ENCODE peak calls at places on chromosomes 2 and 18, in four cellular contexts. J is cardiac muscle cell, M is body of pancreas, A is neural progenitor cell. I is an unnamed sample. For H3K9me3, the result is how much of the 10 kb centered on the place peaks cover.

GRCh38 chr2:189217546-189217945 is 38.0 kb upstream of the COL5A2 start:
- DNase-seq in A (peak), M (no peak), J (no peak), I (no peak)

GRCh38 chr18:21894619-21895367 is 154.2 kb downstream of the MIB1 start:
- DNase-seq in M (peak), J (no peak), A (no peak), I (no peak)

GRCh38 chr2:31319391-31320175 is 85.6 kb downstream of the EHD3 start:
- DNase-seq in M (peak), A (no peak), J (no peak), I (peak)

GRCh38 chr18:79509536-79509930 is 113.8 kb downstream of the NFATC1 start:
- DNase-seq in M (peak), J (no peak), A (no peak), I (no peak)

GRCh38 chr2:96945011-96945410 is 41.4 kb downstream of the FAM178B start:
- DNase-seq in J (no peak), M (no peak), A (no peak), I (no peak)

GRCh38 chr2:106269591-106270291 is 75.6 kb upstream of the UXS1 start:
- DNase-seq in J (peak), M (peak), A (no peak), I (no peak)

GRCh38 chr2:19038096-19039015 is 320.1 kb downstream of the OSR1 start:
- DNase-seq in J (no peak), M (no peak), A (no peak), I (no peak)

GRCh38 chr2:141015339-141016047 is 1115.3 kb downstream of the LRP1B start:
- DNase-seq in J (peak), A (peak), M (no peak), I (no peak)

GRCh38 chr2:63594622-63595021 is 5.9 kb downstream of the MDH1 start:
- DNase-seq in A (no peak), J (no peak), M (no peak), I (no peak)

GRCh38 chr18:13138822-13139139 is 79.8 kb upstream of the LDLRAD4 start:
- DNase-seq in M (no peak), A (no peak), J (no peak), I (no peak)

GRCh38 chr2:48364100-48364499 is 165.9 kb upstream of the STON1 start:
- DNase-seq in M (no peak), J (no peak), A (no peak), I (no peak)

GRCh38 chr2:140454717-140455116 is 1674.5 kb upstream of the NXPH2 start:
- DNase-seq in A (no peak), J (no peak), M (no peak), I (no peak)

GRCh38 chr2:150339282-150339681 is 148.2 kb downstream of the RND3 start:
- DNase-seq in A (no peak), J (no peak), M (no peak), I (no peak)

GRCh38 chr2:240043279-240043990 is 9.9 kb downstream of the OR6B3 start:
- DNase-seq in M (no peak), J (no peak), A (no peak), I (no peak)

GRCh38 chr2:216142540-216142939 is 33.4 kb downstream of the XRCC5 start:
- DNase-seq in J (no peak), A (no peak), M (no peak), I (no peak)

GRCh38 chr2:175726213-175726612 is 275.9 kb downstream of the LNPK start:
- DNase-seq in M (no peak), J (no peak), A (no peak), I (no peak)

GRCh38 chr2:128329607-128330006 is 10.9 kb upstream of the HS6ST1 start:
- DNase-seq in A (no peak), J (no peak), M (no peak), I (no peak)

GRCh38 chr18:54444309-54444914 is 86.7 kb downstream of the C18orf54 start:
- DNase-seq in A (peak), M (peak), J (peak), I (no peak)

GRCh38 chr2:10235099-10235908 is 67.4 kb upstream of the HPCAL1 start:
- DNase-seq in M (no peak), A (no peak), J (no peak), I (no peak)

GRCh38 chr2:17171446-17172049 is 346.7 kb downstream of the RAD51AP2 start:
- DNase-seq in M (peak), J (peak), A (peak), I (no peak)
- TF ChIP-seq CTCF in M (peak), J (peak), A (peak), I (no peak)

GRCh38 chr2:4295680-4296079 is 592.3 kb downstream of the DCDC2C start:
- DNase-seq in A (no peak), M (no peak), J (no peak), I (no peak)

DNA sequence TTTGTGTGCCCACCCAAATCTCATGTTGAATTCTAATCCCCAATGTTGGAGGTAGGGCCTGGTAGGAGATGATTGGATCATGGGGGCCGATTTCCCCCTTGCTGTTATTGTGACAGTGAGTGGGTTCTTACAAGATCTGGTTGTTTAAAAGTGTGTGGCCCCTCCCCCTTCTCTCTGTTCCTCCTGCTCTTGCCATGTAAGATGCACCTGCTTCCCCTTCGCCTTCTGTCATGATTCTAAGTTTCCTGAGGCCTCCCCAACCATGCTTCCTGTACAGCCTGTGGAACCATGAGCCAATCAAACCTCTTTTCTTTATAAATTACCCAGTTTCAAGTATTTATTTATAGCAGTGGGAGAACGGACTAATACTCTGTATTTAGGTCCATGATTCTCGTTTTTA is 588.1 kb downstream of the DCDC2C start:
- DNase-seq in A (no peak), M (no peak), J (no peak), I (no peak)
- H3K9me3 ChIP-seq in A (under half), M (under half), J (under half), I (under half)

GRCh38 chr18:9417081-9417841 is 58.1 kb upstream of the RALBP1 start:
- DNase-seq in J (no peak), A (peak), M (peak), I (no peak)
- H3K4me3 ChIP-seq in J (no peak), A (no peak), M (no peak), I (peak)

GRCh38 chr18:1653873-1654272 is 749.2 kb downstream of the ADCYAP1 start:
- DNase-seq in J (no peak), A (no peak), M (no peak), I (no peak)

GRCh38 chr18:1665064-1665463 is 760.4 kb downstream of the ADCYAP1 start:
- DNase-seq in J (no peak), M (no peak), A (no peak), I (no peak)

GRCh38 chr18:1657888-1658287 is 753.2 kb downstream of the ADCYAP1 start:
- DNase-seq in J (no peak), M (no peak), A (no peak), I (no peak)

GRCh38 chr18:1663879-1664705 is 759.4 kb downstream of the ADCYAP1 start:
- DNase-seq in J (peak), A (peak), M (peak), I (peak)

DNA sequence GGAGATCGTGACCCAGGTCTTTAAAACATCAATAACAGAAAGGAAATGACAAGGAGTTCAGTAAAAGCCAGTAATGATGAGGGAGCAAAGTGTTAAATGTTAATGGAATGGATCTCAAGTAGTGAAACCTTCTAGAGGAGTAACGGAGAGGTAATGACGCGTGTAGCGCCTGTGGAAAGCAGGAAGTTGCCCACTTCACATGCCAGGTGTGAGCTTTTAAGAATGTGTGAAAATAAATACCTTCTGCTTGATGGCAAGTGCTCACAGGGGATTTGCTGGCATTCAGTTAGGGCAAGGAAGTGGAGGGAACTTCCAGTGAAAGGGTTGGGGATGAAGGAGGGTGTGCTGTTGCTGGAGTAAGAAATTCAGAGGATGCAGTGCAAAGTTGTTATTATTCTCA is 754.5 kb downstream of the ADCYAP1 start:
- DNase-seq in A (no peak), J (no peak), M (no peak), I (no peak)
- TF ChIP-seq CTCF in A (no peak), J (no peak), M (no peak), I (no peak)

GRCh38 chr18:78309945-78310344 is 669.7 kb upstream of the SALL3 start:
- DNase-seq in J (no peak), M (no peak), A (peak), I (no peak)
- H3K9me3 ChIP-seq in J (under half), M (under half), A (under half), I (under half)

GRCh38 chr2:236014408-236015131 is 153.6 kb downstream of the GBX2 start:
- DNase-seq in J (no peak), A (peak), M (no peak), I (no peak)
- H3K4me3 ChIP-seq in J (no peak), A (no peak), M (no peak), I (no peak)

GRCh38 chr2:74269667-74270066 is 71.3 kb downstream of the MTHFD2 start:
- DNase-seq in J (no peak), A (no peak), M (no peak), I (no peak)
- TF ChIP-seq CTCF in J (no peak), A (no peak), M (no peak), I (no peak)

DNA sequence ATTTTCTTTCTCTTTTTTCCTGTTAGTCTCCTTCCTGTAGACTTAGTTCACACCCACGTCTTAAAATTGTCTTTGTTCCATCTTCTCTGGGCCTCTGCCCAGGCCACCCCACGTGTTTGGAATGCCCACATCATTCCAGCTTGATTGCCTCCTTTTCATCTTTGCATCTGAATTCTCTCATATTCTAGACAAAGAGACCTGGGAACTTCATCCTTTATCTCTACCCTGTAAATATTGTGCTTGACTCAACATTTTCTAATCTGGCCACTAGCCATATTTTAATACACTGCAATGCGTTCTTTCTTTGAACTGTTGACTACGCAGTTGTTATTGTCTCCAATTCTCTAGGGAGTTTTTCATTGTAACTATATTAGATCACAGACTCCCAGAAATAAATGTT is 187.5 kb upstream of the NRXN1 start:
- DNase-seq in A (no peak), M (no peak), J (no peak), I (no peak)
- H3K9me3 ChIP-seq in A (under half), M (under half), J (under half), I (under half)

DNA sequence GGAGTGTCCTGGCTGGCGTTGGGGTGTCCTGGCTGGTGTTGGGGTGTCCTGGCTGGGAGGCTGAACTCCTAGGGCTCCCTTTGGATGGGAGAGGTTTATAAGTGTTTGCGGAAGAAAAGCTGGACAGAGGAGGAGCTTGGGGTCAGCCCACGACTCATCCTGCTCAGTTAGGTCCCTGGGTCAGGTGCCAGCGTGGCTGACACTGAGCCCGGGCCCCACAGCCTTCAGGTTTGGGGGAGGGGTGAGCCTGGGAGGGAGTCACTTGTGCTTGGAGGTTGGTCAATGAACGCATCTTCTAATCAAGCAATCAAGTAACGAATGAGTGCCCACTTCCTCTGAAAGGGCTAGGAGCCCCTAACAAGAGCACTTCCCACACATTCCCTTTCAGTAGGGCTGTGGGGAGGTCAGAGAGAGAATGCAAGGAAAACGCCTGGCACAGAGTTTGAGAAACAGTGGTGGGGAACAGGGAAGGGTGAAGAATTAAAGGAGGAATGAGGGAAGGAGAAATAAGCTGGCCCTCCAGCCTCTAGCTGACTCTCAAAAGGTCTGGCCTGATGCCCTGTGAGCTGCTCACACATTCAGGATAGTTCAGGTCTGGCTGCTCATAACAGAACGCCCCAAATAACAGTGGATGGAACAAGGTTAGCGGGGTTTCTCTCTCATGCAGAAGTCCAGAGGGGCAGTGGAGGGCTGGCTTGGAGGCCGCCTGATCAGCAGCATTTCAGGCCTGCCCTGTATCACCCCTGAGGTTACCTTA is 670 bp downstream of the KCNIP3 start:
- DNase-seq in A (no peak), J (no peak), M (peak), I (no peak)
- H3K4me3 ChIP-seq in A (no peak), J (no peak), M (no peak), I (no peak)

DNA sequence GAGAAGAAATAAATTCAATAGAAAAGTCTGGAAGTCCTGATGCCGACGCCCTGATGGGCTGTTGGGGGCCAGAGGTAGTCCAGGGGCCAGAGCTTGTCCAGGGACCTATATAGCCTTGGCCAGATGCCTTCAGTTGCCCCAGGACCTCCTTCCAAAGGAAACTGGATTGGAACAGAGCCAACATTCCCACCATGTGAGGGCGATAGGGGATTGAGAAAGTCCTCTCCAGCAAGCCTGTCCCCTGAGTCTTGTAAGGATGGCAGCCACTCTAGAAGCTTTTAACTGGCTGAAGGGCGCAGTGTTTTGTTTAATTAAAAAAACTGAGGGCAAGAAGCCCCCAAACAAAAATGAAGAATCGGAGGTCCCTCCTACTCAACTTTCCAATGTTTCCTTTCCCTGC is 54.9 kb upstream of the CDCA7 start:
- DNase-seq in J (no peak), M (no peak), A (no peak), I (no peak)
- TF ChIP-seq CTCF in J (no peak), M (no peak), A (no peak), I (no peak)